ENCODE peak calls at places on chromosomes 13 and 19, in eight cellular contexts. One of them, this sample, is unnamed.

GRCh38 chr19:3095375-3096191 is 1.4 kb downstream of the GNA11 start:
- DNase-seq in CD4-positive, alpha-beta T cell: peak; percentile 83
- DNase-seq in fibroblast of pulmonary artery: no peak
- DNase-seq in BJ: no peak
- DNase-seq in nephron progenitor cell: peak; percentile 71
- DNase-seq in HFFc6: no peak
- DNase-seq in GM20000: peak; percentile 62
- DNase-seq in psoas muscle: no peak
- DNase-seq in this sample: peak; percentile 60

GRCh38 chr13:111401755-111402154 is 81.3 kb downstream of the TEX29 start:
- DNase-seq in CD4-positive, alpha-beta T cell: no peak
- DNase-seq in fibroblast of pulmonary artery: no peak
- DNase-seq in BJ: no peak
- DNase-seq in nephron progenitor cell: no peak
- DNase-seq in HFFc6: no peak
- DNase-seq in GM20000: no peak
- DNase-seq in psoas muscle: no peak
- DNase-seq in this sample: no peak

GRCh38 chr19:4916292-4917082 is 7.2 kb downstream of the UHRF1 start:
- DNase-seq in CD4-positive, alpha-beta T cell: peak; percentile 53
- DNase-seq in fibroblast of pulmonary artery: no peak
- DNase-seq in BJ: no peak
- DNase-seq in nephron progenitor cell: no peak
- DNase-seq in HFFc6: no peak
- DNase-seq in GM20000: peak; percentile 74
- DNase-seq in psoas muscle: no peak
- DNase-seq in this sample: no peak

GRCh38 chr13:47184311-47184710 is 287.5 kb upstream of the HTR2A start:
- DNase-seq in CD4-positive, alpha-beta T cell: no peak
- DNase-seq in fibroblast of pulmonary artery: peak; percentile 41
- DNase-seq in BJ: peak; percentile 16
- DNase-seq in nephron progenitor cell: no peak
- DNase-seq in HFFc6: no peak
- DNase-seq in GM20000: no peak
- DNase-seq in psoas muscle: no peak
- DNase-seq in this sample: peak; percentile 54

GRCh38 chr19:13799669-13800068 is 4.4 kb downstream of the ZSWIM4 start:
- DNase-seq in CD4-positive, alpha-beta T cell: no peak
- DNase-seq in fibroblast of pulmonary artery: no peak
- DNase-seq in BJ: no peak
- DNase-seq in nephron progenitor cell: no peak
- DNase-seq in HFFc6: no peak
- DNase-seq in GM20000: no peak
- DNase-seq in psoas muscle: no peak
- DNase-seq in this sample: no peak

GRCh38 chr19:7917292-7918061 is 2.7 kb upstream of the SNAPC2 start:
- DNase-seq in CD4-positive, alpha-beta T cell: peak; percentile 62
- DNase-seq in fibroblast of pulmonary artery: peak; percentile 62
- DNase-seq in BJ: no peak
- DNase-seq in nephron progenitor cell: peak; percentile 82
- DNase-seq in HFFc6: peak; percentile 32
- DNase-seq in GM20000: peak; percentile 85
- DNase-seq in psoas muscle: no peak
- DNase-seq in this sample: peak; percentile 80

GRCh38 chr13:24625324-24625723 is 54.9 kb upstream of the ATP12A start:
- DNase-seq in CD4-positive, alpha-beta T cell: no peak
- DNase-seq in fibroblast of pulmonary artery: no peak
- DNase-seq in BJ: no peak
- DNase-seq in nephron progenitor cell: no peak
- DNase-seq in HFFc6: no peak
- DNase-seq in GM20000: peak; percentile 79
- DNase-seq in psoas muscle: no peak
- DNase-seq in this sample: no peak

GRCh38 chr19:47778954-47779351 is 450 bp downstream of the SELENOW start:
- DNase-seq in CD4-positive, alpha-beta T cell: no peak
- DNase-seq in fibroblast of pulmonary artery: no peak
- DNase-seq in BJ: no peak
- DNase-seq in nephron progenitor cell: no peak
- DNase-seq in HFFc6: no peak
- DNase-seq in GM20000: no peak
- DNase-seq in psoas muscle: peak; percentile 60
- DNase-seq in this sample: peak; percentile 24

GRCh38 chr13:27367570-27367969 is 56.8 kb upstream of the GTF3A start:
- DNase-seq in CD4-positive, alpha-beta T cell: no peak
- DNase-seq in fibroblast of pulmonary artery: no peak
- DNase-seq in BJ: no peak
- DNase-seq in nephron progenitor cell: no peak
- DNase-seq in HFFc6: no peak
- DNase-seq in GM20000: no peak
- DNase-seq in psoas muscle: no peak
- DNase-seq in this sample: no peak

GRCh38 chr13:66994097-66994496 is 236.0 kb downstream of the PCDH9 start:
- DNase-seq in CD4-positive, alpha-beta T cell: no peak
- DNase-seq in fibroblast of pulmonary artery: peak; percentile 79
- DNase-seq in BJ: no peak
- DNase-seq in nephron progenitor cell: peak; percentile 75
- DNase-seq in HFFc6: no peak
- DNase-seq in GM20000: peak; percentile 49
- DNase-seq in psoas muscle: peak; percentile 51
- DNase-seq in this sample: peak; percentile 85

GRCh38 chr19:39497850-39498261 is 891 bp upstream of the DLL3 start:
- DNase-seq in CD4-positive, alpha-beta T cell: no peak
- DNase-seq in fibroblast of pulmonary artery: peak; percentile 29
- DNase-seq in BJ: no peak
- DNase-seq in nephron progenitor cell: peak; percentile 78
- DNase-seq in HFFc6: no peak
- DNase-seq in GM20000: peak; percentile 77
- DNase-seq in psoas muscle: no peak
- DNase-seq in this sample: peak; percentile 77

GRCh38 chr19:31572671-31573298 is 223.5 kb upstream of the TSHZ3 start:
- DNase-seq in CD4-positive, alpha-beta T cell: no peak
- DNase-seq in fibroblast of pulmonary artery: no peak
- DNase-seq in BJ: no peak
- DNase-seq in nephron progenitor cell: no peak
- DNase-seq in HFFc6: no peak
- DNase-seq in GM20000: no peak
- DNase-seq in psoas muscle: no peak
- DNase-seq in this sample: no peak

GRCh38 chr13:94431987-94432386 is 47.5 kb downstream of the DCT start:
- DNase-seq in CD4-positive, alpha-beta T cell: no peak
- DNase-seq in fibroblast of pulmonary artery: no peak
- DNase-seq in BJ: no peak
- DNase-seq in nephron progenitor cell: no peak
- DNase-seq in HFFc6: no peak
- DNase-seq in GM20000: no peak
- DNase-seq in psoas muscle: no peak
- DNase-seq in this sample: no peak

GRCh38 chr19:44729516-44730033 is 18.9 kb upstream of the BCL3 start:
- DNase-seq in CD4-positive, alpha-beta T cell: no peak
- DNase-seq in fibroblast of pulmonary artery: no peak
- DNase-seq in BJ: no peak
- DNase-seq in nephron progenitor cell: no peak
- DNase-seq in HFFc6: no peak
- DNase-seq in GM20000: no peak
- DNase-seq in psoas muscle: no peak
- DNase-seq in this sample: no peak

GRCh38 chr19:56567274-56568120 is at the start of gene ZNF470:
- DNase-seq in CD4-positive, alpha-beta T cell: peak; percentile 83
- DNase-seq in fibroblast of pulmonary artery: peak; percentile 93
- DNase-seq in BJ: peak; percentile 46
- DNase-seq in nephron progenitor cell: peak; percentile 95
- DNase-seq in HFFc6: peak; percentile 89
- DNase-seq in GM20000: peak; percentile 96
- DNase-seq in psoas muscle: peak; percentile 97
- DNase-seq in this sample: peak; percentile 95

GRCh38 chr13:38180100-38180499 is 169.6 kb upstream of the UFM1 start:
- DNase-seq in CD4-positive, alpha-beta T cell: no peak
- DNase-seq in fibroblast of pulmonary artery: peak; percentile 89
- DNase-seq in BJ: peak; percentile 15
- DNase-seq in nephron progenitor cell: no peak
- DNase-seq in HFFc6: peak; percentile 7
- DNase-seq in GM20000: no peak
- DNase-seq in psoas muscle: no peak
- DNase-seq in this sample: no peak

GRCh38 chr19:39074942-39075341 is 9.2 kb upstream of the ACP7 start:
- DNase-seq in CD4-positive, alpha-beta T cell: no peak
- DNase-seq in fibroblast of pulmonary artery: no peak
- DNase-seq in BJ: no peak
- DNase-seq in nephron progenitor cell: no peak
- DNase-seq in HFFc6: no peak
- DNase-seq in GM20000: no peak
- DNase-seq in psoas muscle: no peak
- DNase-seq in this sample: no peak

GRCh38 chr13:44266305-44266704 is 107.3 kb upstream of the SERP2 start:
- DNase-seq in CD4-positive, alpha-beta T cell: no peak
- DNase-seq in fibroblast of pulmonary artery: no peak
- DNase-seq in BJ: no peak
- DNase-seq in nephron progenitor cell: no peak
- DNase-seq in HFFc6: no peak
- DNase-seq in GM20000: no peak
- DNase-seq in psoas muscle: no peak
- DNase-seq in this sample: no peak
- TF ChIP-seq CTCF in CD4-positive, alpha-beta T cell: no peak
- TF ChIP-seq CTCF in fibroblast of pulmonary artery: no peak
- TF ChIP-seq CTCF in BJ: no peak
- TF ChIP-seq CTCF in nephron progenitor cell: no peak
- TF ChIP-seq CTCF in HFFc6: no peak
- TF ChIP-seq CTCF in GM20000: no peak
- TF ChIP-seq CTCF in psoas muscle: no peak
- TF ChIP-seq CTCF in this sample: no peak

DNA sequence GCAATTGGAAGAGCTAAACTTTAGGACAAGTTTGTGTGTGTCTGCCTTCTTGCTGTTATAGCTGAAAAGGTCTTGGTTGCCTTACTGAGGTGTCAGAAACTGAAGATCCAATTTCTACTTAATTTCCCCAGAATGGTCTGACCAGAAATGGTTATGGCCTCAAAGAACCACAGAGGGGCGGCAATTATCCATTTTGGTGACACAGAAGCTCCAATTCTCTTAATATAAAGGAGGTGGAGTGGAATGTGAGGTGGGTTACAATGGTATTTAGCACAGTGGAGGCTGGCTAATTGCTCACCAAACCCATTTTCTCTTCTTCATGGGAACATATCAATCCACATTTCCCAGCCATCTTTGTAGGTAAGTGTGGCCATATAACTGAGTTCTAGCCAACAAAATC is 1157.2 kb downstream of the OLFM4 start:
- DNase-seq in CD4-positive, alpha-beta T cell: no peak
- DNase-seq in fibroblast of pulmonary artery: no peak
- DNase-seq in BJ: no peak
- DNase-seq in nephron progenitor cell: peak; percentile 26
- DNase-seq in HFFc6: no peak
- DNase-seq in GM20000: no peak
- DNase-seq in psoas muscle: no peak
- DNase-seq in this sample: peak; percentile 48
- TF ChIP-seq CTCF in CD4-positive, alpha-beta T cell: no peak
- TF ChIP-seq CTCF in fibroblast of pulmonary artery: no peak
- TF ChIP-seq CTCF in BJ: no peak
- TF ChIP-seq CTCF in nephron progenitor cell: peak; percentile 49
- TF ChIP-seq CTCF in HFFc6: no peak
- TF ChIP-seq CTCF in GM20000: no peak
- TF ChIP-seq CTCF in psoas muscle: no peak
- TF ChIP-seq CTCF in this sample: no peak

GRCh38 chr13:41056996-41057711 is 4.2 kb upstream of the WBP4 start:
- DNase-seq in CD4-positive, alpha-beta T cell: no peak
- DNase-seq in fibroblast of pulmonary artery: no peak
- DNase-seq in BJ: no peak
- DNase-seq in nephron progenitor cell: no peak
- DNase-seq in HFFc6: no peak
- DNase-seq in GM20000: no peak
- DNase-seq in psoas muscle: no peak
- DNase-seq in this sample: no peak

GRCh38 chr13:41056194-41056593 is 5.1 kb upstream of the WBP4 start:
- DNase-seq in CD4-positive, alpha-beta T cell: no peak
- DNase-seq in fibroblast of pulmonary artery: no peak
- DNase-seq in BJ: no peak
- DNase-seq in nephron progenitor cell: no peak
- DNase-seq in HFFc6: no peak
- DNase-seq in GM20000: no peak
- DNase-seq in psoas muscle: no peak
- DNase-seq in this sample: no peak

GRCh38 chr13:41054212-41054877 is 7.0 kb upstream of the WBP4 start:
- DNase-seq in CD4-positive, alpha-beta T cell: no peak
- DNase-seq in fibroblast of pulmonary artery: peak; percentile 64
- DNase-seq in BJ: peak; percentile 55
- DNase-seq in nephron progenitor cell: peak; percentile 12
- DNase-seq in HFFc6: peak; percentile 77
- DNase-seq in GM20000: peak; percentile 46
- DNase-seq in psoas muscle: no peak
- DNase-seq in this sample: peak; percentile 57

GRCh38 chr13:41053384-41053826 is 7.9 kb upstream of the WBP4 start:
- DNase-seq in CD4-positive, alpha-beta T cell: no peak
- DNase-seq in fibroblast of pulmonary artery: peak; percentile 77
- DNase-seq in BJ: peak; percentile 56
- DNase-seq in nephron progenitor cell: no peak
- DNase-seq in HFFc6: peak; percentile 44
- DNase-seq in GM20000: peak; percentile 35
- DNase-seq in psoas muscle: no peak
- DNase-seq in this sample: peak; percentile 59

GRCh38 chr13:41054919-41055619 is 6.2 kb upstream of the WBP4 start:
- DNase-seq in CD4-positive, alpha-beta T cell: no peak
- DNase-seq in fibroblast of pulmonary artery: no peak
- DNase-seq in BJ: no peak
- DNase-seq in nephron progenitor cell: no peak
- DNase-seq in HFFc6: no peak
- DNase-seq in GM20000: no peak
- DNase-seq in psoas muscle: no peak
- DNase-seq in this sample: no peak
- TF ChIP-seq CTCF in CD4-positive, alpha-beta T cell: peak; percentile 19
- TF ChIP-seq CTCF in fibroblast of pulmonary artery: peak; percentile 30
- TF ChIP-seq CTCF in BJ: peak; percentile 38
- TF ChIP-seq CTCF in nephron progenitor cell: no peak
- TF ChIP-seq CTCF in HFFc6: peak; percentile 58
- TF ChIP-seq CTCF in GM20000: no peak
- TF ChIP-seq CTCF in psoas muscle: no peak
- TF ChIP-seq CTCF in this sample: peak; percentile 25

GRCh38 chr13:32537580-32538233 is 888 bp downstream of the N4BP2L2 start:
- DNase-seq in CD4-positive, alpha-beta T cell: peak; percentile 38
- DNase-seq in fibroblast of pulmonary artery: peak; percentile 19
- DNase-seq in BJ: no peak
- DNase-seq in nephron progenitor cell: peak; percentile 37
- DNase-seq in HFFc6: no peak
- DNase-seq in GM20000: no peak
- DNase-seq in psoas muscle: peak; percentile 39
- DNase-seq in this sample: no peak

GRCh38 chr13:32535140-32535539 is 3.5 kb downstream of the N4BP2L2 start:
- DNase-seq in CD4-positive, alpha-beta T cell: no peak
- DNase-seq in fibroblast of pulmonary artery: no peak
- DNase-seq in BJ: no peak
- DNase-seq in nephron progenitor cell: no peak
- DNase-seq in HFFc6: no peak
- DNase-seq in GM20000: no peak
- DNase-seq in psoas muscle: no peak
- DNase-seq in this sample: no peak

GRCh38 chr13:32535748-32536147 is 2.8 kb downstream of the N4BP2L2 start:
- DNase-seq in CD4-positive, alpha-beta T cell: no peak
- DNase-seq in fibroblast of pulmonary artery: no peak
- DNase-seq in BJ: no peak
- DNase-seq in nephron progenitor cell: no peak
- DNase-seq in HFFc6: no peak
- DNase-seq in GM20000: no peak
- DNase-seq in psoas muscle: no peak
- DNase-seq in this sample: no peak

GRCh38 chr13:32538234-32538620 is 368 bp downstream of the N4BP2L2 start:
- DNase-seq in CD4-positive, alpha-beta T cell: no peak
- DNase-seq in fibroblast of pulmonary artery: peak; percentile 43
- DNase-seq in BJ: no peak
- DNase-seq in nephron progenitor cell: peak; percentile 33
- DNase-seq in HFFc6: peak; percentile 34
- DNase-seq in GM20000: peak; percentile 65
- DNase-seq in psoas muscle: peak; percentile 27
- DNase-seq in this sample: peak; percentile 65

GRCh38 chr13:32538621-32539246 is at the start of gene N4BP2L2:
- DNase-seq in CD4-positive, alpha-beta T cell: peak; percentile 86
- DNase-seq in fibroblast of pulmonary artery: peak; percentile 99
- DNase-seq in BJ: peak; percentile 91
- DNase-seq in nephron progenitor cell: peak; percentile 83
- DNase-seq in HFFc6: peak; percentile 96
- DNase-seq in GM20000: peak; percentile 83
- DNase-seq in psoas muscle: peak; percentile 91
- DNase-seq in this sample: peak; percentile 95
- TF ChIP-seq CTCF in CD4-positive, alpha-beta T cell: peak; percentile 33
- TF ChIP-seq CTCF in fibroblast of pulmonary artery: peak; percentile 39
- TF ChIP-seq CTCF in BJ: peak; percentile 55
- TF ChIP-seq CTCF in nephron progenitor cell: no peak
- TF ChIP-seq CTCF in HFFc6: peak; percentile 68
- TF ChIP-seq CTCF in GM20000: no peak
- TF ChIP-seq CTCF in psoas muscle: no peak
- TF ChIP-seq CTCF in this sample: peak; percentile 45

This sample was measured in cardiac muscle cell.